ENCODE peak calls at places on chromosomes 16 and 17, in five cellular contexts. U is stimulated activated CD4-positive, alpha-beta T cell treated with anti-CD3 and anti-CD28 coated beads, TNF-alpha, amount 100 ng/mL, for 24 hours; V is DMS153; N is CD4-positive, alpha-beta T cell; S is BJ. D is an unnamed sample.

GRCh38 chr16:29779474-29779873 is 1.4 kb downstream of the ZG16 start:
- DNase-seq in N (no peak), S (no peak), U (no peak), V (no peak), D (no peak)

GRCh38 chr16:87345721-87346424 is 28.7 kb upstream of the C16orf95 start:
- DNase-seq in V (no peak), N (no peak), S (no peak), U (no peak), D (peak)

GRCh38 chr17:77959926-77960521 is 1.5 kb downstream of the TNRC6C start:
- DNase-seq in N (no peak), S (no peak), V (peak), U (peak), D (peak)

GRCh38 chr17:18099516-18099915 is 9.0 kb upstream of the MYO15A start:
- DNase-seq in V (no peak), N (no peak), S (no peak), U (no peak), D (no peak)

GRCh38 chr17:34823023-34823422 is 138.2 kb downstream of the CCT6B start:
- DNase-seq in S (no peak), U (no peak), N (no peak), V (no peak), D (no peak)

GRCh38 chr16:77675464-77676324 is 46.6 kb upstream of the NUDT7 start:
- DNase-seq in N (peak), V (peak), S (peak), U (peak), D (peak)

GRCh38 chr17:78441271-78441986 is 63.0 kb downstream of the PGS1 start:
- DNase-seq in U (no peak), V (no peak), S (no peak), N (no peak), D (no peak)

GRCh38 chr17:68320311-68320865 is 29.1 kb downstream of the ARSG start:
- DNase-seq in S (no peak), U (no peak), V (no peak), N (no peak), D (no peak)

D was measured in left kidney.